ENCODE peak calls at places on chromosomes 4 and X, in four cellular contexts. L is cardiac fibroblast, W is K562, P is heart left ventricle. O is an unnamed sample.

GRCh38 chr4:139015948-139016451 is 419 bp downstream of the NOCT start:
- DNase-seq in L (peak), W (no peak), P (peak), O (no peak)

GRCh38 chr4:19675172-19675811 is 576.4 kb upstream of the SLIT2 start:
- DNase-seq in L (peak), W (no peak), P (no peak), O (peak)

GRCh38 chr4:40990202-40990898 is 224.0 kb downstream of the APBB2 start:
- DNase-seq in L (peak), W (no peak), P (no peak), O (peak)

GRCh38 chrX:78573630-78574029 is 85.5 kb downstream of the RTL3 start:
- DNase-seq in L (no peak), W (no peak), P (no peak), O (no peak)

GRCh38 chr4:87840149-87840548 is 7.4 kb downstream of the MEPE start:
- DNase-seq in L (no peak), W (no peak), P (no peak), O (no peak)

GRCh38 chrX:107729558-107730297 is 45.9 kb downstream of the TSC22D3 start:
- DNase-seq in L (no peak), W (no peak), P (peak), O (peak)

GRCh38 chr4:156158747-156159146 is 205.1 kb upstream of the CTSO start:
- DNase-seq in L (no peak), W (no peak), P (no peak), O (no peak)

GRCh38 chrX:30887288-30887687 is 1.8 kb downstream of the TAB3 start:
- DNase-seq in L (no peak), W (no peak), P (no peak), O (no peak)

GRCh38 chrX:150161092-150161672 is 201.9 kb upstream of the MAMLD1 start:
- DNase-seq in L (no peak), W (no peak), P (no peak), O (no peak)

GRCh38 chrX:50920132-50920531 is 9.6 kb downstream of the BMP15 start:
- DNase-seq in L (peak), W (no peak), P (no peak), O (peak)

GRCh38 chrX:39652336-39652735 is 445.4 kb downstream of the BCOR start:
- DNase-seq in L (peak), W (peak), P (no peak), O (peak)
- TF ChIP-seq CTCF in L (peak), W (peak), P (peak), O (peak)

DNA sequence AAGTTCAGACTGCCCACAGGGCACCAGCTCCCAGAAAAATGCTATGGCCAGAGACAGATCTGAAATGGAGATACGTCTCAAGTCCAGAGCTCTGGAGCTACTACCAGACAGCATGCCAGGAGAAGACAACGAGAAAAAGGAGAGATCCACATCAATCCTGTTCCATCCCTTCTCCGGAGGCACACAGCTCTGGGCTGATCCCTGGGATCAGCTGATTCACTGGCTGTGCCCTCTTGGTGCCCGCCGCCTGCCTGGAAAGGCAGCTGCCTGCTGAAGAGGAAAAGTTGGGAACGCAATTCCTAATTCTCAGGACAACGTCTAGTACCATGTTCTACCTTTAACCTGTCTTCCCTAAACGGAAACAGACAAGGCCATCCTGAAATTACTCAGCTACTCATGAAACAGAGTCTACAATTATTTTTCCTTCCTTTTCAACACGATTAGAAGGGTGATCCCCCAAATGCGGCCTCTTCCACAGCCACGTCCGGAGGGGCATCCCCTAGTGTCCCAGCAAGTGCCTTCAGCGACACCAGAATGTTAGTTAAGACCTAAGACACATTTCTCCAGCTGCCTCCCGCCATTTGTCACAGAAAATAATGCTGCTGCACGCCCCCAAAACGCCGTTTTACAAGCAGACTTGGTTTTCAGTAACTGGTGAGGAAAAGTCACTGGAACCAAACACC is 2.4 kb downstream of the ZFYVE28 start:
- DNase-seq in L (no peak), W (no peak), P (no peak), O (no peak)
- H3K4me3 ChIP-seq in L (peak), W (peak), P (peak), O (peak)

GRCh38 chrX:148555101-148555500 is 54.7 kb downstream of the AFF2 start:
- DNase-seq in L (no peak), W (no peak), P (no peak), O (no peak)

GRCh38 chrX:148556498-148556897 is 56.1 kb downstream of the AFF2 start:
- DNase-seq in L (no peak), W (no peak), P (no peak), O (no peak)

GRCh38 chrX:148552775-148553174 is 52.4 kb downstream of the AFF2 start:
- DNase-seq in L (no peak), W (peak), P (no peak), O (no peak)
- TF ChIP-seq CTCF in L (peak), W (peak), P (no peak), O (peak)

GRCh38 chr4:15703439-15703838 is 574 bp downstream of the BST1 start:
- DNase-seq in L (no peak), W (no peak), P (no peak), O (no peak)
- H3K4me3 ChIP-seq in L (peak), W (no peak), P (peak), O (peak)

GRCh38 chr4:110344165-110344564 is 131.8 kb upstream of the ENPEP start:
- DNase-seq in L (peak), W (no peak), P (no peak), O (peak)
- TF ChIP-seq CTCF in L (no peak), W (peak), P (no peak), O (peak)

GRCh38 chrX:153981231-153981630 is 8.7 kb downstream of the TMEM187 start:
- DNase-seq in L (no peak), W (no peak), P (no peak), O (no peak)

GRCh38 chrX:153983321-153983729 is 10.8 kb downstream of the TMEM187 start:
- DNase-seq in L (no peak), W (no peak), P (no peak), O (no peak)

GRCh38 chrX:153984351-153985178 is 12.0 kb downstream of the TMEM187 start:
- DNase-seq in L (no peak), W (peak), P (no peak), O (no peak)

GRCh38 chrX:153981771-153982533 is 9.4 kb downstream of the TMEM187 start:
- DNase-seq in L (no peak), W (no peak), P (peak), O (peak)
- H3K4me3 ChIP-seq in L (no peak), W (no peak), P (no peak), O (no peak)

GRCh38 chr4:159015862-159016261 is 87.0 kb upstream of the RAPGEF2 start:
- DNase-seq in L (no peak), W (peak), P (no peak), O (peak)

GRCh38 chr4:159014896-159015295 is 88.0 kb upstream of the RAPGEF2 start:
- DNase-seq in L (no peak), W (no peak), P (no peak), O (peak)

GRCh38 chr4:159018062-159018629 is 84.7 kb upstream of the RAPGEF2 start:
- DNase-seq in L (peak), W (no peak), P (no peak), O (no peak)

GRCh38 chr4:159017323-159018036 is 85.4 kb upstream of the RAPGEF2 start:
- DNase-seq in L (no peak), W (no peak), P (no peak), O (no peak)

GRCh38 chr4:159016527-159017137 is 86.2 kb upstream of the RAPGEF2 start:
- DNase-seq in L (no peak), W (peak), P (no peak), O (peak)
- TF ChIP-seq CTCF in L (no peak), W (peak), P (peak), O (peak)

GRCh38 chr4:105808459-105809041 is 86.7 kb upstream of the NPNT start:
- DNase-seq in L (peak), W (no peak), P (no peak), O (peak)
- H3K4me3 ChIP-seq in L (no peak), W (no peak), P (no peak), O (peak)

DNA sequence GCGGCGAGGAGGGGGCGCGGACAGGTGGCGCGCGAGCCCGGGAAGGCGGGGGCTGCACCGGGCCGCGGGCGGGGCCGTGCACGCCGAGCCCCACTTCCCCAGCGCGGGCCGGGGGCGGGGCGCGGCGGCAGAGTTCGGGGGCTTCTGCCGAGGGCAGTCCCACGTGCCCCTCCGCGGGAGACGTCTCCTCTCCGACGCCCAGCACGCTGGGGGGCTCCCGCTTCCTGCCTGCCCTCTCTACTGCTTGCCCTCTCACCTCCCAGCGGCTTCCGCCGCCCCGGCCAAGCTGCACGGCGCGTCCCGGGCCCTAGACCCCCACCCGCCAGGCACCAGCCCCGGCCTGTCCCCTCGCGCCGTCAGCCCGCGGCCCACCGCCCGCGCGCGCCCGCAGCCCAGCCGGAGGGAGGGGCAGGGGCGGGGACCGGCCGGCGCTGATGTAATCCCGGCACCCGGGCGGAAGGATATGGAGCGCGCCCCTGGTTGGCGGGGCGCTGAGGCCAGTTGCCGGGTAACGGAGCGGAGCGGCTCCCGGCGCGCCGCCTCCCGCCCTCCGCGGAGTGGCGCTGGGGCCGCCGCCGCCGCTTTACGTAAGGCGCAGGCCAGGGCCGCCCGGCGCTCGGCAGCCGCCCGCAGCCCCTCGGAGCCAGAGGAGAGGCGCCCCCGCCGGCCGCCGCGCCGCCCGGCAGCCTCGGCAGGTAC is at the start of gene KIAA0232:
- DNase-seq in L (peak), W (peak), P (peak), O (peak)
- TF ChIP-seq CTCF in L (no peak), W (no peak), P (no peak), O (no peak)

GRCh38 chrX:115487608-115488007 is 73.4 kb upstream of the PLS3 start:
- DNase-seq in L (peak), W (no peak), P (no peak), O (no peak)
- H3K4me3 ChIP-seq in L (no peak), W (no peak), P (no peak), O (no peak)